ENCODE peak calls at places on chromosomes 2 and 18, in seven cellular contexts. E is GM23338, C is A549, Y is SK-N-SH, V is HCT116, K is HepG2, J is K562. U is an unnamed sample.

GRCh38 chr18:39742015-39742466 is 2176.4 kb upstream of the CELF4 start:
- DNase-seq in Y (peak), C (no peak), K (no peak), J (no peak), E (no peak), V (no peak), U (no peak)

GRCh38 chr2:197358927-197359326 is 48.3 kb upstream of the ANKRD44 start:
- DNase-seq in J (no peak), K (no peak), V (no peak), E (no peak), Y (no peak), C (no peak), U (no peak)

GRCh38 chr18:57660961-57661360 is 39.3 kb upstream of the NARS1 start:
- DNase-seq in E (no peak), J (peak), Y (no peak), C (no peak), K (no peak), V (no peak), U (no peak)

GRCh38 chr2:239593455-239593854 is 192.6 kb upstream of the HDAC4 start:
- DNase-seq in C (no peak), E (no peak), J (no peak), Y (no peak), K (no peak), V (no peak), U (no peak)

GRCh38 chr2:13255485-13255884 is 538.7 kb downstream of the TRIB2 start:
- DNase-seq in J (no peak), V (no peak), E (no peak), C (no peak), K (no peak), Y (no peak), U (no peak)

GRCh38 chr18:22674300-22674699 is 256.6 kb upstream of the CTAGE1 start:
- DNase-seq in E (no peak), K (no peak), Y (no peak), C (peak), J (no peak), V (peak), U (no peak)

GRCh38 chr2:26187537-26188104 is 14.7 kb downstream of the GAREM2 start:
- DNase-seq in K (no peak), J (no peak), C (no peak), Y (peak), E (no peak), V (no peak), U (no peak)

GRCh38 chr2:203891474-203891873 is 23.9 kb downstream of the CTLA4 start:
- DNase-seq in C (no peak), J (no peak), E (no peak), K (no peak), Y (no peak), V (no peak), U (no peak)

GRCh38 chr18:69795785-69796184 is 151.9 kb downstream of the CD226 start:
- DNase-seq in E (peak), Y (peak), K (no peak), C (no peak), V (no peak), J (no peak), U (no peak)

GRCh38 chr2:94872088-94872618 is 923 bp downstream of the TEKT4 start:
- DNase-seq in K (no peak), C (no peak), J (no peak), V (no peak), Y (peak), E (no peak), U (no peak)

GRCh38 chr18:12702221-12703095 is at the start of the genes CEP76 and PSMG2:
- DNase-seq in K (peak), E (peak), C (peak), V (peak), Y (peak), J (peak), U (no peak)

GRCh38 chr18:78721986-78722385 is 257.6 kb upstream of the SALL3 start:
- DNase-seq in E (peak), V (no peak), J (no peak), K (no peak), Y (no peak), C (no peak), U (no peak)

GRCh38 chr18:35653392-35653791 is 71.9 kb downstream of the GALNT1 start:
- DNase-seq in E (no peak), K (no peak), V (no peak), J (no peak), C (no peak), Y (no peak), U (no peak)
- TF ChIP-seq REST in E (no peak), K (no peak), V (no peak), J (no peak), C (no peak), Y (no peak), U (no peak)

DNA sequence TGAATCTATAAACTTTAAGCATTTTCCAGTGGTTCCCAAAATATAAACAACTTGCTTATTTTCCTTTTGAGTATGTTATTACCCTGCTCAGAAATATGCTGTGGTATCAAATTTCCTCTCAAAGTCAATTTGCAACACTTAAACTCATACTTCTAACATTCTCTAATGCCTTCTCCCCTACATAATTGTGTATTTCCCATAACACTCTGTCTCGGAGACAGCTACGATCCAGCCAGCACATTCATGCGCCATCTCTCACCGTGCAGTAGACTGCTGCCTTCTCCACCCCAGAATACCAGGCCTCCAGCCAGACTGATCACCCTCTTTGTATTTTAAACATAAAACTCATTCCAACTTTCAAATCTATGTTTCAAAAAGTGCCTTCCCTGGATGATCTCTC is 41.8 kb downstream of the TIMM21 start:
- DNase-seq in J (no peak), E (no peak), Y (no peak), K (no peak), C (no peak), V (no peak), U (no peak)
- TF ChIP-seq REST in J (no peak), E (no peak), Y (no peak), K (no peak), C (no peak), V (no peak), U (no peak)

GRCh38 chr2:200136655-200137054 is 169.8 kb upstream of the SPATS2L start:
- DNase-seq in E (peak), J (no peak), Y (no peak), V (no peak), C (no peak), K (no peak), U (no peak)

GRCh38 chr2:200137275-200137674 is 169.2 kb upstream of the SPATS2L start:
- DNase-seq in Y (no peak), E (no peak), V (no peak), J (no peak), K (no peak), C (no peak), U (no peak)

GRCh38 chr2:200137691-200138090 is 168.8 kb upstream of the SPATS2L start:
- DNase-seq in K (no peak), E (no peak), J (no peak), Y (no peak), C (no peak), V (no peak), U (no peak)

GRCh38 chr2:200135082-200135481 is 171.4 kb upstream of the SPATS2L start:
- DNase-seq in J (no peak), E (no peak), K (no peak), Y (no peak), C (no peak), V (no peak), U (no peak)

DNA sequence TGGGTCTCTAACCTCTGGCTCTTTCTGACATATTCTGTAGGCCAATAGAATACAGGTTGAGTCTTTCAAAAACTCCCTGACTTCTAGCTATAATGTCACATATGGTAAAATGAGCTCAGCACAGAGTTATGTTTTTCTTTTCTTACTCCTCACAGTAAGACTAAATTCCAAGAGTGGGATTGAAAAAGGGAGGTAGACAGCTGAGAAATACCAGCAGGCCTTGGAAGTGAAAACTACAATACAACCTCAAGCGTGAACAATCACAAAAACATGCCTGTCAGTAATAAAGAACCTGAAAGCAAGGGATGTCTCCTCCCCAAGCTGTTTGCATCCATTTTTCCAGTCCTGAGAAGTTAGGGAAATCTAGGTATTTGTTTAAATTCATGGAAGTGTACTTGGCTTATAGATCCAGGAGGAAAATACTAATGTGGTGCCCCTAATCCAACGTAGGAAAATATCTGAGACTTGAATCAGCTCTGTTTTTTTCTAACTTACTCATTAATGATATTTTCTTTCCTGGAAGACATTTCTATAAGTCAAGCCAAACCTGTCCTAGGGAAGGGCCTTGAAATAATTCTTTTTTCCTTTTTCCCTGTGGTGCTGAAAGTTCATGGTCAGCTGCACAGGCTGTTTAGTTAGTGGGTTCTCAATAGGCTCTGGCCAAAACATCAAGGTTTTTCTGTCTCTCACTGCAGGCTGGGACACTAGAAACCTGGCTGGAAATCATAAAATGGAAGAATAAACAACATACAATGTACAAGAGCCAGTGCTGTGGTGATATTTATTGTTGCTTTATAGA is 167.9 kb upstream of the SPATS2L start:
- DNase-seq in Y (no peak), C (no peak), V (no peak), E (no peak), J (no peak), K (no peak), U (no peak)
- TF ChIP-seq REST in Y (no peak), C (no peak), V (no peak), E (no peak), J (no peak), K (no peak), U (no peak)

GRCh38 chr2:7127687-7128086 is 210.5 kb downstream of the RNF144A start:
- DNase-seq in V (no peak), J (no peak), K (no peak), Y (no peak), E (no peak), C (no peak), U (no peak)

GRCh38 chr2:7133521-7133920 is 216.3 kb downstream of the RNF144A start:
- DNase-seq in C (peak), E (peak), J (peak), V (no peak), Y (peak), K (peak), U (no peak)
- TF ChIP-seq REST in C (no peak), E (no peak), J (no peak), V (no peak), Y (no peak), K (no peak), U (no peak)

GRCh38 chr2:30862054-30862651 is 54.9 kb upstream of the CAPN13 start:
- DNase-seq in J (peak), V (peak), K (peak), E (peak), C (peak), Y (peak), U (peak)
- TF ChIP-seq REST in J (no peak), V (no peak), K (no peak), E (no peak), C (no peak), Y (no peak), U (no peak)

GRCh38 chr2:96142217-96143113 is 2.8 kb downstream of the DUSP2 start:
- DNase-seq in V (no peak), K (peak), E (peak), Y (no peak), J (peak), C (no peak), U (no peak)
- TF ChIP-seq REST in V (no peak), K (no peak), E (no peak), Y (no peak), J (no peak), C (no peak), U (no peak)